ENCODE peak calls at places on chromosome 18, in five cellular contexts. K, Z, A, E and H are unnamed samples.

GRCh38 chr18:9516437-9517064 is 41.2 kb downstream of the RALBP1 start:
- DNase-seq in K (peak), Z (no peak), A (peak), E (no peak), H (peak)

GRCh38 chr18:14945984-14946383 is 198.0 kb downstream of the ANKRD30B start:
- DNase-seq in K (no peak), Z (no peak), A (no peak), E (no peak), H (no peak)

GRCh38 chr18:32213693-32214092 is 23.9 kb downstream of the MEP1B start:
- DNase-seq in K (no peak), Z (no peak), A (no peak), E (no peak), H (no peak)

GRCh38 chr18:75324686-75325257 is 102.7 kb downstream of the SMIM21 start:
- DNase-seq in K (no peak), Z (no peak), A (no peak), E (no peak), H (no peak)

GRCh38 chr18:51653507-51654213 is 456.2 kb upstream of the MEX3C start:
- DNase-seq in K (no peak), Z (no peak), A (no peak), E (no peak), H (no peak)

GRCh38 chr18:62106271-62106670 is 80.6 kb downstream of the PIGN start:
- DNase-seq in K (peak), Z (no peak), A (no peak), E (no peak), H (no peak)

GRCh38 chr18:741931-742512 is 29.6 kb upstream of the ENOSF1 start:
- DNase-seq in K (peak), Z (no peak), A (peak), E (no peak), H (peak)

GRCh38 chr18:74683573-74683972 is 85.9 kb downstream of the ZNF407 start:
- DNase-seq in K (peak), Z (no peak), A (no peak), E (no peak), H (no peak)

GRCh38 chr18:59988098-59988706 is 88.4 kb downstream of the PMAIP1 start:
- DNase-seq in K (peak), Z (peak), A (peak), E (peak), H (peak)

GRCh38 chr18:75003764-75004690 is 204.9 kb downstream of the PTGR3 start:
- DNase-seq in K (peak), Z (no peak), A (no peak), E (peak), H (no peak)

GRCh38 chr18:31049189-31049588 is 6.6 kb upstream of the DSC3 start:
- DNase-seq in K (no peak), Z (no peak), A (no peak), E (peak), H (no peak)

DNA sequence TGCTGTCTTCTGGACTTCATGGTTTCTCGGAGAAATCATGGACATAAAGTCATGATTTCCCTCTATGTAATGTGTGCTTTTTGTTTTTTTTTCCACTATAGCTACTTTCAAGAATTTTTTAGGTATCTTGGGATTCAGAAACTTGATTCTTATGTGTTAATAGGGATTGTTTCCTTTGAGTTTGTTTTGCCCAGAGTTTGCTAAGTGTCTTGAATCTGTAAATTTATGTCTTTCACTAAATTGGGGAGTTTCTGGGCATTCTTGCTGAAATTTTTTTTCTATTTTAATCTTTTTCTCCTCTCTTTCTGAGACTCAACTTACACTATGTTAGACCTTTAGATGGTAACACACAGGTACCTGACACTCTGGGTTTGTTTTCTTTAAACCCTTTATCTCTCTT is 182.7 kb downstream of the LAMA1 start:
- DNase-seq in K (no peak), Z (no peak), A (no peak), E (no peak), H (no peak)
- H3K4me3 ChIP-seq in K (no peak), Z (no peak), A (no peak), E (no peak), H (no peak)

GRCh38 chr18:34224423-34225217 is at the start of gene NOL4:
- DNase-seq in K (peak), Z (peak), A (no peak), E (peak), H (peak)

GRCh38 chr18:34222025-34222395 is 2.7 kb downstream of the NOL4 start:
- DNase-seq in K (no peak), Z (peak), A (no peak), E (peak), H (no peak)

GRCh38 chr18:34223164-34223892 is 1.4 kb downstream of the NOL4 start:
- DNase-seq in K (no peak), Z (peak), A (no peak), E (peak), H (no peak)

GRCh38 chr18:34223893-34224422 is 755 bp downstream of the NOL4 start:
- DNase-seq in K (peak), Z (peak), A (no peak), E (no peak), H (no peak)

DNA sequence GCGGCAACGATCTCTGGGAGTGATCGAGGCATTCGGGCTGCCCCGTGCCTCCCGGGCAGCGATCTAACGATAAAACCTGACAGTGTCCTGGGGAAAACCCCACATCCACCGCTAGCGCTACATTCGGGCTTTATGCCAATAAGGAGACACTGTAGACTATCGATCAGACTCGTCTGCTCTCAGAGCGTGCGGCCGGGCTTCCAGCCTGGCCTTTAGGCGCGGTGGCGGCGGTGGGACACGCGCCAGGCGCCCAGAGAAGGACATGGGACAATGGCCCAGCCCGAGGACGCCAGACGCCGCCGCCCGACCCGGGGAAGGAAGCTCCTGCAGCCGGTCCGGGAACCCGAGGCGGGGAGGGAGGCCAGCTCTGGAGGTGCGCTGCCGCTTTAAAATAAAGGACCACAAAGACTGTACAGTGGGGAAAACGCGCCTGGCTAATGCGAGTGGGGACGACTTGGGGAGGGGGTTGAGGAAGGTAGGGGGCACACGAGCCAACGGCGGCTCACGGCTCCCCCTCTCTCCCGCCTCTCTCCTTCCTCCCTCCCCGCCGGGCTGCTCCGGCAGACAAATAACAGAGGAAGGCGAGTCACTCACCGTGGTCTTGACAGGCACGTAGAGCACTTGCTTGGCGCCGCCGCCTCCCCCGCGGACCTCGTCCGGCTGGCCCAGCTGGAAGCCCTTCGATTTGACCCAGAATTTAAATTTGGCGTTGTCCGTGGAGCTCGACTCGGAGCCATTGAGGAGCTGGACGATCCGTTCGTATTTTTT is 2.1 kb downstream of the NOL4 start:
- DNase-seq in K (peak), Z (peak), A (no peak), E (peak), H (peak)
- H3K4me3 ChIP-seq in K (peak), Z (peak), A (peak), E (peak), H (peak)

GRCh38 chr18:55455938-55456337 is 132.1 kb downstream of the TCF4 start:
- DNase-seq in K (no peak), Z (no peak), A (no peak), E (no peak), H (no peak)
- H3K4me3 ChIP-seq in K (no peak), Z (no peak), A (no peak), E (no peak), H (no peak)

DNA sequence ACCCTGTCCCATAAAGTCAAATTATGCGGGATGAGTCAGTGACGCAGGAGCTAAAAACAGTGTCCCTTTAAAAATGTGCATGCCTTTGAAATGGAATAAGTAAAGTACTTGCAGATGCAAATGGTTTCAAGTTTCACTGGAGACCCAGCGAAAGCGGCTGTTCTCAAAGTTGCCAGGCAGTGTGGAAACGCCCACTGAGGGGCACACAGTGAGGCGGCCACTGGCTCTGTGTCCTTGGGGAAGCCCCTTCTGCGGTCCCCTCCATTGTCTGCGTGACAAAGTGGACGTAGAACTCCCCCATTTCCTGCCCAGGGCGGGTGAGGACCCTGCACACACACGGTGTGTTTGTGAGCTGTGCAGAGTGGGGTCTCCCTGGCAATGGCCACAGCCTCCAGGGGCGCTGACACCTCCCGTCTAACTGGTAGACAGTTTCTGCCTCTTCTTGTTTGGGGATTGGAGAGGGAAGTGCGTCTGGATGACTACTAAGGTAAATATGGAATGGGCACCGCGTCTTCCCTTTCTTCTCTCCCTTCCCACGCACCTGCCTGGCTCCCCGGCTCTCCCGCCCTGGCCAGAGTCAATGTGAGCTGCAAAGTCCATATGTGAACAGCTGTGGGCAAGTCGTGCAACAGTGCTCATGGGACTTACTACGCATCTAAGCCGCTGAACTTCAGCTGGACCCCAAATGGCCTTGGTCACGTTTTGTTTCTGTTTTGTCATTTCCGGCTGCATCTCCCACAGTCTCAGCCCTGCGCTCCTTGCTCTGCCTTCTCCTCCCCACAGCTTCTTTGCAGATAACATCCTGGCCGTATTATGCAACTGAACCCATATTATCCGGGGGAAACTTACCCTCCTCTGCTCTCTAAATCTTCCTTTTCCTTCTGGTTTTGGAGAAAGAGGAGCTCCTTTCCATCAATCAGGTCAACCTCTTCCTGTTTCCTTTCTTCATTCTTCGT is 33.7 kb upstream of the ZNF516 start:
- DNase-seq in K (peak), Z (peak), A (peak), E (no peak), H (peak)
- H3K4me3 ChIP-seq in K (peak), Z (peak), A (peak), E (no peak), H (peak)

GRCh38 chr18:48312066-48312465 is 97.1 kb downstream of the ZBTB7C start:
- DNase-seq in K (no peak), Z (no peak), A (no peak), E (no peak), H (no peak)

GRCh38 chr18:48310999-48311398 is 98.2 kb downstream of the ZBTB7C start:
- DNase-seq in K (no peak), Z (no peak), A (no peak), E (no peak), H (no peak)

GRCh38 chr18:48316177-48316576 is 93.0 kb downstream of the ZBTB7C start:
- DNase-seq in K (no peak), Z (no peak), A (no peak), E (no peak), H (no peak)

GRCh38 chr18:48314694-48315093 is 94.5 kb downstream of the ZBTB7C start:
- DNase-seq in K (no peak), Z (no peak), A (no peak), E (no peak), H (no peak)

DNA sequence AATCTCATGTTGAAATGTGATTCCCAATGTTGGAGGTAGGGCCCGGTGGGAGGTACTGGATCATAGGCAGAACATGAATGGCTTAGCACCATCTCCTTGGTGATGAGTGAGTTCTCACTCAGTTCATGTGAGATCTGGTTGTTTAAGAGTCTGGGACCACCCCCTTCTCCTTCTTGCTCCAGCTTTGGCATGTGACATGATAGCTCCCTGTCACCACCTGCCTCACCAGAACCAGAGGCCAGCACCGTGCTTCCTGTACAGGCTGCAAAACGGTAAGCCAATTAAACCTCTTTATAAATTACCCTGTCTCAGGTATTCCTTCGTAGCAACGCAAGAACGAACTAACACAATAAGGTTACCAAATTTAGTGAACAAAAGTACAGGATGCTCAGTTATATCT is 95.4 kb downstream of the ZBTB7C start:
- DNase-seq in K (no peak), Z (no peak), A (no peak), E (no peak), H (no peak)
- H3K4me3 ChIP-seq in K (no peak), Z (no peak), A (no peak), E (no peak), H (no peak)

GRCh38 chr18:36316246-36316645 is 18.7 kb downstream of the FHOD3 start:
- DNase-seq in K (peak), Z (no peak), A (no peak), E (no peak), H (no peak)
- H3K4me3 ChIP-seq in K (no peak), Z (no peak), A (no peak), E (no peak), H (no peak)